ENCODE peak calls at places on chromosomes 7 and 10, in five cellular contexts. K is IMR-90, F is PC-3, P is thoracic aorta, V is pancreas. T is an unnamed sample.

GRCh38 chr10:71621263-71621751 is 98.3 kb downstream of the C10orf105 start:
- DNase-seq in K (no peak), P (no peak), V (no peak), F (no peak), T (peak; percentile 88)

GRCh38 chr10:5317547-5318107 is 47.1 kb upstream of the UCN3 start:
- DNase-seq in P (no peak), K (peak; percentile 73), V (no peak), F (peak; percentile 81), T (no peak)

GRCh38 chr10:1406172-1406975 is 331.0 kb downstream of the ADARB2 start:
- DNase-seq in F (no peak), V (no peak), P (no peak), K (no peak), T (no peak)

GRCh38 chr7:30144659-30145321 is 10.0 kb downstream of the MTURN start:
- DNase-seq in F (no peak), V (no peak), P (no peak), K (no peak), T (no peak)

GRCh38 chr7:28939367-28939766 is 18.8 kb downstream of the TRIL start:
- DNase-seq in V (no peak), P (no peak), K (no peak), F (no peak), T (no peak)

GRCh38 chr10:104816501-104816900 is 175.4 kb downstream of the SORCS3 start:
- DNase-seq in F (no peak), V (no peak), P (no peak), K (no peak), T (no peak)

GRCh38 chr7:351681-352480 is 61.9 kb downstream of the FOXL3 start:
- DNase-seq in K (no peak), V (peak; percentile 33), F (no peak), P (no peak), T (no peak)

GRCh38 chr7:30308392-30308791 is 24.0 kb downstream of the ZNRF2 start:
- DNase-seq in V (no peak), K (peak; percentile 12), F (peak; percentile 80), P (no peak), T (no peak)

DNA sequence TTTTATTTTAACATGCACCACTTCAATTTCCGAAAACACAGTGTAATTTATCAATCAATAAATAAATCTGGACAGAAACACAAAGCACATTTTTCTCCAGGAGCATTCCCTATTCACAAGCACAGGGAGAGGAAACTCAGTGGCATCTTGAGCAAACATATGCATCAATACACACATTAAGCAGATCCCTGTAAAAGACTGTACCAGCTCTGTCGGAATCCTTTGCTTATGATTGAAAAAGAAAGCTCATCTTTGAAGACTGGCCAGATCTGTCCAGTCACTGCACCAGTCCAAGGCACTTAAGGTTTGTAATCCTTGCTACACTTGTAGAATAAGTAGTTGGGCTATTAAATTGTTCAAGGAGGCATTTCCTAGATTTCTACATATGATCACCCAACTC is 343.9 kb downstream of the BMPER start:
- DNase-seq in P (no peak), K (no peak), V (no peak), F (no peak), T (no peak)
- H3K4me1 ChIP-seq in P (no peaks in the 10 kb centered on the region), K (no peaks in the 10 kb centered on the region), V (no peaks in the 10 kb centered on the region), F (no peaks in the 10 kb centered on the region), T (no peaks in the 10 kb centered on the region)

DNA sequence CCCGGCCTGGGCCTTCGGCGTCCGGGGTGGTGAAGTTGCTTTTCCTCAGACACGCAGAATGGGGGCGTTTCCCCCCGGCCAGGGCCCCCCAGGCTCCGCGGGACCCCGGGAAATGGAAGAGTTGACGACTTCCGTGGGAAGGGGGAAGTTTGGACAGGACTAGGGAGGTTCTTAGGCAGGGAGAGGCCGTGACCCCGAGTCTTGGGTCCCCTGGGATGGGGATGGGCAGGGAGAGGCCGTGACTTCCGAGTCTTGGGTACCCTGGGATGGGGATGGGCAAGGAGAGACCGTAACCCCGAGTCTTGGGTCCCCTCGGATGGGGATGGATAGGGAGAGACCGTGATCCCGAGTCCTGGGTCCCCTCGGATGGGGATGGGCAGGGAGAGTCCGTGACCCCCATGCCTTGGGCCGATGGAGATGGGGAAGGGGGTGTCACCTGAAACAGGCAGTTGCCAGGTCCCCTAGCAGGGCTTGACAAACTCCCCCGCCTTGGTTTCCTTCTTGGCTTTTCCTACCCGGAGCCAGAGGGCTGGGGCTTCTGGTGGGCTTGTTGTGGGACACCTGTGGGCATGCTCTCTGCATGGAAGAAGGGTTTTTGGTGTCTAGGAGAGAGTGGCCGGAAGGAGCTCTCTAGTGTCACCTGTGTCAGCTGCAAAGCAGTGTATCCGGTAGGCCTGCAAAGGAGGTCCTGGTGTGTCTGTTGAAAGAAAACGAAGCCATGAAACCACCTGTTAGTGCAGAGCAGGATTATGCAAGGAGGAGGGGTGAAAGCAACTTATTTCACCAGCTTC is 1.1 kb downstream of the TRRAP start:
- DNase-seq in P (no peak), F (peak; percentile 59), K (peak; percentile 17), V (peak; percentile 50), T (no peak)
- H3K4me1 ChIP-seq in P (peaks cover 20% of the 10 kb centered on the region), F (peaks cover 7% of the 10 kb centered on the region), K (peaks cover 9% of the 10 kb centered on the region), V (no peaks in the 10 kb centered on the region), T (no peaks in the 10 kb centered on the region)

GRCh38 chr10:11253397-11254002 is 235.8 kb downstream of the CELF2 start:
- DNase-seq in K (no peak), P (no peak), F (no peak), V (no peak), T (no peak)
- H3K4me1 ChIP-seq in K (no peaks in the 10 kb centered on the region), P (no peaks in the 10 kb centered on the region), F (no peaks in the 10 kb centered on the region), V (no peaks in the 10 kb centered on the region), T (no peaks in the 10 kb centered on the region)

GRCh38 chr10:43373461-43373860 is 2.0 kb downstream of the FXYD4 start:
- DNase-seq in P (no peak), V (no peak), K (no peak), F (no peak), T (no peak)

GRCh38 chr10:43372751-43373445 is 1.5 kb downstream of the FXYD4 start:
- DNase-seq in P (no peak), V (no peak), F (no peak), K (no peak), T (no peak)

GRCh38 chr10:43370671-43371215 is 693 bp upstream of the FXYD4 start:
- DNase-seq in K (no peak), F (no peak), V (no peak), P (no peak), T (no peak)

GRCh38 chr10:43369921-43370320 is 1.5 kb upstream of the FXYD4 start:
- DNase-seq in F (no peak), V (no peak), K (no peak), P (no peak), T (no peak)

DNA sequence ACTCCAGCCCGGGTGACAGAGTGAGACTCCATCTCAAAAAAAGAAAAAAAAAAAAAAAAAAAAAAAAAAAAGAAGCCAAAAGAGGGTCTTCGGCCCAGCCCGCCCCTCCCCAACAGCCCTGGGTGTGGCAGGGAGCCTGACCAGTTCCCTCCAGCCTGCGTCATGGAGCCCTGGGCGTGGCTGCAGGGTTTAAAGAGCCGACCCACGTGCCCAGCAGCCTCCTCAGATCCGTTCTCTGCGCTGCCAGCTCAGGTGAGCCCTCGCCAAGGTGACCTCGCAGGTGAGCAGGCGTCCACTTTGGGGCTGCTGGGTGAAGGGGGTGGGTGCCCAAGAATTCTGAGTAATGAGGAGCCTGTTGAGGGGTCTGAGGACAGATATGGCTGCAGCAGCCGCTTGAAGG is at the start of gene FXYD4:
- DNase-seq in V (no peak), F (no peak), P (no peak), K (no peak), T (no peak)
- H3K4me1 ChIP-seq in V (no peaks in the 10 kb centered on the region), F (no peaks in the 10 kb centered on the region), P (no peaks in the 10 kb centered on the region), K (no peaks in the 10 kb centered on the region), T (no peaks in the 10 kb centered on the region)

DNA sequence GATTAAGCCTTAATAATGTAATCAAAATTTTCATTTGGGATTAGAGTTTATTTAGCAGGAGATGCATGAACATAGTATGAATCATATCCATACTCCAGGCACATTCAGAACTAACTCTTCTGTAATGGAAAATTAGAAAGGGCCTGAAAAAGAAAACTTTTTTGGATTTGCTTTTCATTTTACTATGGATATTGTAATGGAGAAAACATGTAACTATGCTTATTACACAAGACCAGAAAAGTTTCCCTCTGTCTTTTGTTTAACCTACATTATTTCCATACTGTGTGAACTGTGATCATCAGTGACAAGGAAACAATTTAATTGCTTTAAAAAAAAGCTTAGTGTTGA is 22.0 kb downstream of the TES start:
- DNase-seq in P (no peak), K (peak; percentile 58), V (no peak), F (peak; percentile 28), T (no peak)
- H3K4me1 ChIP-seq in P (peaks cover 95% of the 10 kb centered on the region), K (peaks cover 24% of the 10 kb centered on the region), V (peaks cover 21% of the 10 kb centered on the region), F (peaks cover 61% of the 10 kb centered on the region), T (peaks cover 97% of the 10 kb centered on the region)

GRCh38 chr10:95542761-95543160 is 18.4 kb downstream of the SORBS1 start:
- DNase-seq in V (no peak), P (no peak), F (no peak), K (no peak), T (no peak)

GRCh38 chr10:95542330-95542729 is 18.8 kb downstream of the SORBS1 start:
- DNase-seq in V (no peak), F (no peak), K (no peak), P (no peak), T (no peak)

GRCh38 chr10:95544783-95545500 is 16.2 kb downstream of the SORBS1 start:
- DNase-seq in P (no peak), F (no peak), V (no peak), K (no peak), T (peak; percentile 63)

GRCh38 chr10:95545981-95546380 is 15.2 kb downstream of the SORBS1 start:
- DNase-seq in P (no peak), K (no peak), V (no peak), F (no peak), T (no peak)

DNA sequence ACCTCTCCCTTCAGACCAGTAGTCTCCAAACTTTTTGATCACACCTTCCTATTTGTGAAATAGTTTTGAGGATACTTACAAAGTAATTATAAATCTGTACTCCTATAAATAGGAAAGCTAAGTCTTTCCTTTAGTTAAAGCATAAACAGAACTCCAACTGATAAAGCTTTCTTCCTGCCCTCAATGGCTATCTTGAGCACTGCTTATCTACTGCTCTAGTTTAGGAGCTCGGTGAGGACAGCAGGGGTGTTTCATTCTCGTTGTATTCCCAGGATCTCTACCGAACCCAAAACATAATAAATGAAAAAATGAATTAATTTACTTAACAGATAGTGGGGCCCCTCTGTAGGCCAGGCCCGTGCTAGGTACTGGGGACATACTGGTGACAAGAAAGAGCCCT is 17.7 kb downstream of the SORBS1 start:
- DNase-seq in P (no peak), V (no peak), F (no peak), K (no peak), T (no peak)
- H3K4me1 ChIP-seq in P (peaks cover 100% of the 10 kb centered on the region), V (peaks cover 7% of the 10 kb centered on the region), F (no peaks in the 10 kb centered on the region), K (no peaks in the 10 kb centered on the region), T (peaks cover 5% of the 10 kb centered on the region)

DNA sequence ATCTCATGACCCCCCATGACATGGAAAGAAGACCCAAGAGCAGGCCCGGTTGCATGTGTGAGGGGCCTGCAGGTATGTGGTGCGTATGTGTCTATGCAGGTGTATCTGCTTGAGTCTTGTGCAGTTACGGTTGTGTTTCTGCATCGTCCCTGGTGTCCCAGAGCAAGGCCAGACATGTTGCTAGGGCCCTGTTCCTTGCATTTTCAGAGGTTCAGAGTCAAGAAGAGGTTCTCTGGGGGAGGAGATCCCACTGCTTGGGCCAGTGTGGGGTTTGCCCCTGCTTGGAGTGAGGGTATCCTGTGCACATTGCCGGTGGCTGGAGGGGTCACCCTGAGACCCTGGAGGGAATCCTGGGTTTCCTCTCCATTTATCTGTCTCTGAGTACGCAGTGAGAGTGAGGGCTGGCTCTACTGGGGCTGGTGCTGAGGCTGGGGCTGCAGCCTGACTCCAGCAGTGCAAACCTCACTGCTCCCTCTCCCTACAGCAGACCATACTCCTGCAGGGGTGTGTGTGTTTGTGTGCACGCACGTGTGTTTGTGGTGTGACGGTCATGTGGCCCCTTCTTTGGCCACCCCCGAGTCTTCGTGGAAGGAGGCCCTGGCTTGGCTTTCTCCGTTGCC is 4.1 kb downstream of the TRIM8 start:
- DNase-seq in F (no peak), K (no peak), P (no peak), V (no peak), T (no peak)
- H3K4me1 ChIP-seq in F (peaks cover 7% of the 10 kb centered on the region), K (peaks cover 40% of the 10 kb centered on the region), P (peaks cover 71% of the 10 kb centered on the region), V (peaks cover 23% of the 10 kb centered on the region), T (peaks cover 58% of the 10 kb centered on the region)